ENCODE peak calls at places on chromosome 15, in eight cellular contexts. E is right lobe of liver, S is gastrocnemius medialis, N is breast epithelium, R is esophagus squamous epithelium, G is testis, F is GM12878, J is tibial nerve. A is an unnamed sample.

GRCh38 chr15:42919308-42919707 is 1.3 kb downstream of the TTBK2 start:
- DNase-seq in R (no peak), F (no peak), S (no peak), G (no peak), E (no peak), N (no peak), J (no peak), A (no peak)

GRCh38 chr15:63877713-63878271 is 44.0 kb upstream of the HERC1 start:
- DNase-seq in R (no peak), N (no peak), S (no peak), E (no peak), G (no peak), J (no peak), F (no peak), A (no peak)

GRCh38 chr15:63052128-63052826 is 9.7 kb downstream of the TPM1 start:
- DNase-seq in E (no peak), S (no peak), R (no peak), N (no peak), F (no peak), J (no peak), G (no peak), A (no peak)

GRCh38 chr15:80275946-80276345 is 23.9 kb upstream of the CTXND1 start:
- DNase-seq in S (no peak), G (no peak), J (no peak), E (no peak), N (no peak), F (no peak), R (no peak), A (no peak)

GRCh38 chr15:78065284-78065872 is 12.1 kb downstream of the TBC1D2B start:
- DNase-seq in N (no peak), G (peak; percentile 67), R (no peak), S (peak; percentile 88), E (peak; percentile 93), F (no peak), J (peak; percentile 89), A (peak; percentile 91)

GRCh38 chr15:29693225-29693624 is 129.0 kb downstream of the TJP1 start:
- DNase-seq in F (no peak), R (no peak), J (no peak), S (no peak), G (peak; percentile 8), N (no peak), E (no peak), A (no peak)

GRCh38 chr15:52180196-52180835 is 10.9 kb downstream of the GNB5 start:
- DNase-seq in F (no peak), E (no peak), S (no peak), N (no peak), G (no peak), J (no peak), R (no peak), A (no peak)

GRCh38 chr15:91473894-91474293 is 373.8 kb downstream of the SV2B start:
- DNase-seq in F (no peak), N (no peak), E (no peak), S (no peak), J (no peak), R (no peak), G (no peak), A (no peak)

GRCh38 chr15:77025066-77025435 is 30.1 kb downstream of the PSTPIP1 start:
- DNase-seq in S (no peak), F (no peak), E (peak; percentile 28), R (no peak), N (no peak), J (no peak), G (no peak), A (peak; percentile 46)

GRCh38 chr15:36491912-36492311 is 87.5 kb upstream of the CDIN1 start:
- DNase-seq in E (no peak), J (no peak), S (no peak), N (no peak), R (no peak), F (no peak), G (no peak), A (no peak)

GRCh38 chr15:35874260-35874905 is 328.4 kb upstream of the DPH6 start:
- DNase-seq in S (peak; percentile 23), F (no peak), R (no peak), J (peak; percentile 35), E (no peak), G (no peak), N (no peak), A (no peak)

GRCh38 chr15:68492855-68493254 is 60.9 kb upstream of the ITGA11 start:
- DNase-seq in S (peak; percentile 53), N (no peak), J (peak; percentile 53), G (no peak), F (no peak), R (no peak), E (no peak), A (no peak)

GRCh38 chr15:83446904-83447708 is at the start of gene SH3GL3:
- DNase-seq in F (no peak), S (peak; percentile 37), N (peak; percentile 74), G (peak; percentile 92), J (peak; percentile 61), R (peak; percentile 19), E (peak; percentile 57), A (peak; percentile 91)

GRCh38 chr15:73601449-73602425 is 31.5 kb downstream of the NPTN start:
- DNase-seq in G (peak; percentile 34), F (no peak), J (peak; percentile 72), R (no peak), E (no peak), N (peak; percentile 61), S (peak; percentile 73), A (peak; percentile 89)

GRCh38 chr15:65873271-65873670 is 4.0 kb downstream of the RAB11A start:
- DNase-seq in G (no peak), R (no peak), N (no peak), J (no peak), E (no peak), S (no peak), F (no peak), A (no peak)

GRCh38 chr15:65869954-65870871 is 922 bp downstream of the RAB11A start:
- DNase-seq in J (peak; percentile 8), R (no peak), S (peak; percentile 21), G (peak; percentile 60), N (peak; percentile 63), E (peak; percentile 54), F (no peak), A (peak; percentile 68)

GRCh38 chr15:65869127-65869953 is at the start of gene RAB11A:
- DNase-seq in F (peak; percentile 85), J (peak; percentile 92), N (peak; percentile 92), G (peak; percentile 98), S (peak; percentile 97), E (peak; percentile 97), R (peak; percentile 73), A (peak; percentile 98)

GRCh38 chr15:65868546-65869126 is 655 bp upstream of the RAB11A start:
- DNase-seq in S (no peak), N (no peak), G (no peak), E (no peak), J (no peak), F (no peak), R (no peak), A (no peak)

DNA sequence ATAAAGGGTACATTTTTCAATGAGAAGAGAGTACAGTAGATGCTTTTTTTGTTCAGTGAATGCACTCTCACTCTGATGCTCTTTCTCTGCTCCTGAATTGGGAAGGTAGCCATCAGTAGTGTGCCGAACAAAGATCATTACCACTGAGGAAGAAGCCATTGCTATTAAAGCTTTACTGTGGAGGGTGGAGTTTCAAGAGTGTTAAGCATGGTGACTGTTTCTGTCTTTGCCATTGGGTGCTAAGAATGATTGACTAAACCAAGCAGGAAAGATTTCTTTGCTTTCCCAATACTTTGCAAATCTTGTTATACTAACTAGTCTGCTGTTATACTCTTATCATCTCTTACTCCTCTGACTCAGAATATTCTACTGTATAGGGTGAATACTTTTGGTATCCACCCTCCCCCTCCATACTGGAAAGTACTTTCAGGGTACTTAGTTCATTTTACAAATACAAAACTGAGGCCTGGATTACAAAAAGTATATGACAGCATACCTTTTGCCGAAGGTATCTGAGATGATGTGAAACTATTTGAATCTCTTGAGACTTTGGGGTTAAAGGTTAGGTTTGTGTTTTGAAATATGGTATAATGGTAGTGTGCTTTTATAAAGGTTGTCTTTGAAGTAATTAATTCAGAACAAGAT is 1.7 kb downstream of the RAB11A start:
- DNase-seq in S (no peak), E (no peak), R (no peak), F (no peak), G (no peak), J (no peak), N (no peak), A (no peak)
- TF ChIP-seq POLR2A in S (no peak), E (no peak), R (no peak), F (peak; percentile 14), G (no peak), J (no peak), N (no peak), A (peak; percentile 42)

GRCh38 chr15:61146643-61147230 is 82.4 kb downstream of the RORA start:
- DNase-seq in F (no peak), G (no peak), E (no peak), J (no peak), N (no peak), S (no peak), R (no peak), A (no peak)
- H3K27ac ChIP-seq in F (no peak overlapping the region), G (no peak overlapping the region), E (no peak overlapping the region), J (no peak overlapping the region), N (no peak overlapping the region), S (no peak overlapping the region), R (no peak overlapping the region), A (no peak overlapping the region)

GRCh38 chr15:96350321-96350720 is 19.8 kb downstream of the NR2F2 start:
- DNase-seq in F (no peak), G (no peak), R (no peak), S (no peak), N (no peak), J (no peak), E (no peak), A (no peak)
- H3K27me3 ChIP-seq in F (no peaks in the 10 kb centered on the region), G (no peaks in the 10 kb centered on the region), R (no peaks in the 10 kb centered on the region), S (no peaks in the 10 kb centered on the region), N (peaks cover 6% of the 10 kb centered on the region), J (no peaks in the 10 kb centered on the region), E (no peaks in the 10 kb centered on the region), A (no peaks in the 10 kb centered on the region)

GRCh38 chr15:56244237-56244810 is 645 bp upstream of the RFX7 start:
- DNase-seq in S (no peak), G (peak; percentile 77), R (no peak), N (no peak), F (no peak), E (peak; percentile 57), J (peak; percentile 26), A (peak; percentile 69)
- TF ChIP-seq POLR2A in S (no peak), G (no peak), R (no peak), N (no peak), F (peak; percentile 30), E (no peak), J (no peak), A (no peak)

DNA sequence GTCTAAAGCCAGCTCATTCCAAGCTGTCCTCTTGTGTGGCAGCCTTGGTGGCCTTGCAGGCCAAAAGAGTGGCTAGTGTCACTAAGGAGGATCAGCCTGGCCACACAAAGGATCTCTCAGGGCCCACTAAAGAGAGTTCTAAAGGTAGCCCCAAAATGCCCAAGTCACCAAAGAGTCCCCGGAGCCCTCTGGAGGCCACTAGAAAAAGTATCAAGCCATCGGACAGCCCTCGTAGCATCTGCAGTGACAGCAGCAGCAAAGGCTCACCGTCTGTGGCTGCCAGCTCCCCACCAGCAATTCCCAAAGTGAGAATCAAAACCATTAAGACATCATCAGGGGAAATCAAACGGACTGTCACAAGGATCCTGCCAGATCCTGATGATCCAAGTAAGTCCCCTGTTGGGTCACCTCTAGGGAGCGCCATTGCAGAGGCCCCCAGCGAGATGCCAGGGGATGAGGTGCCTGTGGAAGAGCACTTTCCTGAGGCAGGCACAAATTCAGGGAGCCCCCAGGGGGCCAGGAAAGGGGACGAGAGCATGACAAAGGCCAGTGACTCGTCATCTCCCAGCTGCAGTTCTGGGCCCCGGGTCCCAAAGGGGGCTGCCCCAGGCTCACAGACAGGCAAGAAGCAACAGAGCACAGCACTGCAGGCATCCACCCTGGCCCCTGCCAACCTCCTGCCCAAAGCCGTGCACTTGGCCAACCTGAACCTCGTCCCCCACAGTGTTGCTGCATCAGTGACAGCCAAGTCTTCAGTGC is 33.5 kb upstream of the ALPK3 start:
- DNase-seq in S (no peak), E (no peak), F (no peak), N (no peak), J (no peak), R (no peak), G (no peak), A (no peak)
- H3K27ac ChIP-seq in S (peak overlapping the region; percentile 95), E (no peak overlapping the region), F (no peak overlapping the region), N (no peak overlapping the region), J (no peak overlapping the region), R (no peak overlapping the region), G (no peak overlapping the region), A (no peak overlapping the region)

A was measured in sigmoid colon.